ENCODE peak calls at places on chromosomes 5 and 9, in five cellular contexts. U is right lobe of liver; E is stimulated activated CD8-positive, alpha-beta memory T cell treated with anti-CD3 and anti-CD28 coated beads, Interleukin-2, amount 100 ng/mL, for 1 hour; W is activated gamma-delta T cell treated with Interleukin-2 at 50 U/mL for 16 hours; B is HepG2. P is an unnamed sample.
A peak's percentile ranks its signal among the peaks of the same experiment; 100 is the strongest.

GRCh38 chr5:154842689-154843530 is 7.5 kb downstream of the FAXDC2 start:
- DNase-seq in U (no peak), E (no peak), W (no peak), B (peak; percentile 90), P (no peak)

GRCh38 chr9:90107021-90107771 is 502.4 kb downstream of the GADD45G start:
- DNase-seq in U (peak; percentile 57), E (no peak), W (no peak), B (no peak), P (no peak)

GRCh38 chr9:93259490-93260289 is 75.8 kb downstream of the WNK2 start:
- DNase-seq in U (peak; percentile 38), E (no peak), W (no peak), B (no peak), P (no peak)

GRCh38 chr5:108749130-108749861 is 1.6 kb downstream of the FER start:
- DNase-seq in U (no peak), E (no peak), W (no peak), B (no peak), P (no peak)

GRCh38 chr5:179755022-179755421 is 22.4 kb downstream of the MAML1 start:
- DNase-seq in U (no peak), E (no peak), W (no peak), B (peak; percentile 84), P (no peak)

GRCh38 chr5:28408186-28408585 is 1369.8 kb upstream of the CDH9 start:
- DNase-seq in U (no peak), E (no peak), W (no peak), B (no peak), P (no peak)

GRCh38 chr5:35029333-35029732 is 18.4 kb downstream of the AGXT2 start:
- DNase-seq in U (no peak), E (no peak), W (no peak), B (no peak), P (no peak)

GRCh38 chr5:29896651-29897050 is 1296.8 kb upstream of the CDH6 start:
- DNase-seq in U (no peak), E (no peak), W (no peak), B (no peak), P (no peak)

GRCh38 chr5:1561402-1561929 is 37.7 kb upstream of the LPCAT1 start:
- DNase-seq in U (no peak), E (no peak), W (no peak), B (no peak), P (no peak)

P was measured in Jurkat, Clone E6-1.